ENCODE peak calls at places on chromosome 1, in nine cellular contexts. C is immature natural killer cell, I is RWPE1, D is GM23338, L is GDM1, W is ovary, Z is Calu3, V is cardiac fibroblast, N is COR-L47. S is an unnamed sample.

GRCh38 chr1:194004146-194004545 is 817.7 kb upstream of the B3GALT2 start:
- DNase-seq in C (no peak), I (no peak), D (peak), L (no peak), W (no peak), Z (no peak), V (no peak), N (peak), S (no peak)

GRCh38 chr1:218456449-218456848 is 111.3 kb downstream of the TGFB2 start:
- DNase-seq in C (no peak), I (no peak), D (no peak), L (no peak), W (no peak), Z (no peak), V (no peak), N (no peak), S (no peak)

GRCh38 chr1:184019066-184019465 is 18.5 kb downstream of the COLGALT2 start:
- DNase-seq in C (no peak), I (no peak), D (no peak), L (no peak), W (no peak), Z (no peak), V (no peak), N (no peak), S (no peak)

GRCh38 chr1:201599548-201599947 is 60.6 kb downstream of the NAV1 start:
- DNase-seq in C (no peak), I (no peak), D (no peak), L (no peak), W (no peak), Z (no peak), V (no peak), N (no peak), S (no peak)

GRCh38 chr1:79105499-79105898 is 99.0 kb upstream of the ADGRL4 start:
- DNase-seq in C (no peak), I (peak), D (no peak), L (no peak), W (no peak), Z (no peak), V (peak), N (no peak), S (no peak)

GRCh38 chr1:226723640-226724532 is 15.2 kb downstream of the ITPKB start:
- DNase-seq in C (no peak), I (peak), D (peak), L (no peak), W (peak), Z (peak), V (peak), N (peak), S (no peak)

GRCh38 chr1:20367626-20368025 is 77.0 kb downstream of the VWA5B1 start:
- DNase-seq in C (no peak), I (no peak), D (no peak), L (no peak), W (no peak), Z (no peak), V (no peak), N (peak), S (no peak)

GRCh38 chr1:9440261-9440660 is 99.0 kb upstream of the SLC25A33 start:
- DNase-seq in C (no peak), I (no peak), D (no peak), L (no peak), W (no peak), Z (no peak), V (no peak), N (no peak), S (no peak)

GRCh38 chr1:202143768-202144509 is 598 bp downstream of the ARL8A start:
- DNase-seq in C (no peak), I (peak), D (peak), L (peak), W (peak), Z (peak), V (no peak), N (peak), S (no peak)